ENCODE peak calls at places on chromosomes 1 and 21, in five cellular contexts. T is fibroblast of lung; C is AG09309; K is A549; Y is CD8-positive, alpha-beta T cell. M is an unnamed sample.

GRCh38 chr1:205510308-205510950 is 6.0 kb downstream of the CDK18 start:
- DNase-seq in C (no peak), Y (no peak), T (no peak), K (no peak), M (no peak)

GRCh38 chr21:31873696-31874599 is 1.1 kb downstream of the HUNK start:
- DNase-seq in Y (no peak), T (peak), K (peak), C (no peak), M (no peak)

GRCh38 chr1:20223106-20223505 is 36.8 kb upstream of the PLA2G2C start:
- DNase-seq in Y (no peak), T (no peak), C (no peak), K (no peak), M (no peak)

GRCh38 chr1:58155418-58156123 is 391.0 kb downstream of the OMA1 start:
- DNase-seq in T (no peak), K (no peak), C (no peak), Y (no peak), M (no peak)

GRCh38 chr21:33383056-33383888 is 19.9 kb upstream of the IFNGR2 start:
- DNase-seq in K (no peak), C (no peak), T (peak), Y (peak), M (peak)

GRCh38 chr1:94501925-94502324 is 39.6 kb downstream of the F3 start:
- DNase-seq in Y (no peak), T (no peak), C (no peak), K (no peak), M (peak)

GRCh38 chr1:171742577-171742922 is 685 bp upstream of the VAMP4 start:
- DNase-seq in K (peak), T (peak), C (no peak), Y (no peak), M (peak)

GRCh38 chr1:53512807-53513755 is 53.9 kb downstream of the DMRTB1 start:
- DNase-seq in K (no peak), C (no peak), T (peak), Y (no peak), M (no peak)

GRCh38 chr1:18005238-18005637 is 102.4 kb upstream of the IGSF21 start:
- DNase-seq in T (no peak), K (no peak), Y (no peak), C (no peak), M (no peak)

GRCh38 chr21:45153358-45154318 is 79.3 kb downstream of the ADARB1 start:
- DNase-seq in C (no peak), K (no peak), Y (no peak), T (peak), M (no peak)
- H3K4me3 ChIP-seq in C (no peak), K (no peak), Y (no peak), T (no peak), M (no peak)

GRCh38 chr1:12369258-12369657 is 139.4 kb downstream of the VPS13D start:
- DNase-seq in C (no peak), K (no peak), T (peak), Y (no peak), M (no peak)

GRCh38 chr1:12371053-12371452 is 141.2 kb downstream of the VPS13D start:
- DNase-seq in K (no peak), T (no peak), Y (no peak), C (no peak), M (peak)

GRCh38 chr1:12370241-12370980 is 140.6 kb downstream of the VPS13D start:
- DNase-seq in K (no peak), C (no peak), T (no peak), Y (no peak), M (peak)

GRCh38 chr1:12372180-12372579 is 142.3 kb downstream of the VPS13D start:
- DNase-seq in K (no peak), C (no peak), Y (no peak), T (no peak), M (no peak)

GRCh38 chr1:12372761-12373160 is 142.9 kb downstream of the VPS13D start:
- DNase-seq in K (no peak), C (no peak), Y (no peak), T (no peak), M (no peak)
- TF ChIP-seq CTCF in K (no peak), C (no peak), Y (no peak), T (no peak), M (no peak)

GRCh38 chr1:47403321-47403720 is 12.8 kb upstream of the FOXE3 start:
- DNase-seq in Y (no peak), K (no peak), C (no peak), T (no peak), M (no peak)
- H3K4me3 ChIP-seq in Y (no peak), K (no peak), C (no peak), T (no peak), M (no peak)

GRCh38 chr1:25692560-25692959 is 76.0 kb downstream of the MAN1C1 start:
- DNase-seq in Y (no peak), C (no peak), K (peak), T (no peak), M (no peak)

GRCh38 chr1:25695066-25695990 is 78.7 kb downstream of the MAN1C1 start:
- DNase-seq in T (peak), Y (no peak), C (peak), K (peak), M (peak)

GRCh38 chr1:25695991-25696330 is 79.4 kb downstream of the MAN1C1 start:
- DNase-seq in T (peak), Y (no peak), C (peak), K (peak), M (peak)

GRCh38 chr1:25694167-25694566 is 77.6 kb downstream of the MAN1C1 start:
- DNase-seq in K (no peak), C (peak), T (peak), Y (no peak), M (peak)

GRCh38 chr1:25694591-25695007 is 78.0 kb downstream of the MAN1C1 start:
- DNase-seq in C (no peak), Y (no peak), K (no peak), T (no peak), M (peak)
- TF ChIP-seq CTCF in C (no peak), Y (no peak), K (no peak), T (peak), M (peak)

GRCh38 chr1:38527373-38527966 is 332.1 kb downstream of the RRAGC start:
- DNase-seq in K (no peak), T (no peak), C (no peak), Y (no peak), M (no peak)

GRCh38 chr1:38524025-38524641 is 335.4 kb downstream of the RRAGC start:
- DNase-seq in C (no peak), T (no peak), K (no peak), Y (no peak), M (no peak)

GRCh38 chr1:38525343-38525948 is 334.1 kb downstream of the RRAGC start:
- DNase-seq in C (no peak), T (no peak), Y (no peak), K (no peak), M (no peak)

GRCh38 chr1:38528600-38528999 is 331.0 kb downstream of the RRAGC start:
- DNase-seq in T (no peak), Y (no peak), K (no peak), C (no peak), M (no peak)

DNA sequence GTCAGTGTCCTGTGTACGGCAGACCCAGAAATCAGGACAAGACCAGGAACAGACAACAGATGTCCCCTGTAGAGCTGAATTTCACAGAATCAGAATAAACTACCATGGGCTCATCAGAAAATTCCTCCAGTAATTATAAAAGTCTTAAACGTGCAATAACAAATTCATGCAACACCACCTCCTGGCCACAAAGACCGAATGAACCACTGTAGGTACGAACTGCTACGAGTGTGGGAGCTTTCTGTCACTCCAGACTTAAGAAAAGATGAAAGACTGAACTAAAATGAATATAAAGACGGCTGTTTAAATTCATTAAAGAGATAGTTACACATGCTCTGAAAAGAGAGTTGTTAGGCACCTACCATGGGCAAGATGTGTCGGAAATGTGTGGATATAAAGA is 333.5 kb downstream of the RRAGC start:
- DNase-seq in T (no peak), K (no peak), C (no peak), Y (no peak), M (no peak)
- H3K4me3 ChIP-seq in T (no peak), K (no peak), C (no peak), Y (no peak), M (no peak)

M was measured in fibroblast of villous mesenchyme.